ENCODE peak calls at places on chromosome X, in nine cellular contexts. D is iPS-NIHi11, E is neuronal stem cell, G is hypothalamus, B is cardiac fibroblast, Q is SHP77 treated with DMSO at 0.1 percent for 48 hours, A is brain microvascular endothelial cell, L is SK-MEL-5, R is ELR. I is an unnamed sample.

GRCh38 chrX:3599787-3600465 is 113.5 kb downstream of the PRKX start:
- DNase-seq in D (no peak), E (no peak), G (no peak), B (peak; percentile 54), Q (no peak), A (no peak), L (peak; percentile 46), R (no peak), I (peak; percentile 43)

GRCh38 chrX:81377329-81377728 is 175.4 kb downstream of the SH3BGRL start:
- DNase-seq in D (peak; percentile 7), E (peak; percentile 8), G (no peak), B (peak; percentile 58), Q (no peak), A (peak; percentile 3), L (peak; percentile 34), R (peak; percentile 28), I (peak; percentile 30)

GRCh38 chrX:110407910-110408545 is 49.4 kb downstream of the RTL9 start:
- DNase-seq in D (peak; percentile 32), E (peak; percentile 62), G (no peak), B (peak; percentile 77), Q (no peak), A (peak; percentile 63), L (peak; percentile 79), R (peak; percentile 71), I (peak; percentile 63)

GRCh38 chrX:48835524-48836329 is at the start of gene PCSK1N:
- DNase-seq in D (peak; percentile 71), E (no peak), G (peak; percentile 33), B (no peak), Q (no peak), A (no peak), L (peak; percentile 46), R (no peak), I (no peak)

GRCh38 chrX:74931214-74931613 is 6.0 kb upstream of the NEXMIF start:
- DNase-seq in D (peak; percentile 31), E (peak; percentile 4), G (no peak), B (no peak), Q (no peak), A (no peak), L (no peak), R (no peak), I (no peak)

GRCh38 chrX:46576458-46576857 is 2.9 kb downstream of the CHST7 start:
- DNase-seq in D (no peak), E (no peak), G (no peak), B (peak; percentile 63), Q (no peak), A (no peak), L (no peak), R (peak; percentile 36), I (no peak)

GRCh38 chrX:48465336-48465933 is 4.6 kb downstream of the SLC38A5 start:
- DNase-seq in D (no peak), E (no peak), G (no peak), B (peak; percentile 90), Q (no peak), A (peak; percentile 89), L (no peak), R (peak; percentile 79), I (peak; percentile 87)

GRCh38 chrX:23828894-23829293 is 45.9 kb downstream of the SAT1 start:
- DNase-seq in D (no peak), E (no peak), G (no peak), B (no peak), Q (no peak), A (no peak), L (no peak), R (no peak), I (no peak)

GRCh38 chrX:151703487-151703886 is 8.2 kb downstream of the PRRG3 start:
- DNase-seq in D (no peak), E (no peak), G (no peak), B (no peak), Q (no peak), A (no peak), L (no peak), R (no peak), I (no peak)

GRCh38 chrX:41384041-41384705 is 50.2 kb downstream of the DDX3X start:
- DNase-seq in D (no peak), E (no peak), G (no peak), B (peak; percentile 87), Q (no peak), A (peak; percentile 78), L (no peak), R (peak; percentile 87), I (peak; percentile 58)

GRCh38 chrX:139881130-139881529 is 51.7 kb downstream of the ATP11C start:
- DNase-seq in D (no peak), E (no peak), G (no peak), B (peak; percentile 70), Q (no peak), A (peak; percentile 68), L (no peak), R (peak; percentile 77), I (peak; percentile 45)

GRCh38 chrX:1554469-1555210 is 17.7 kb upstream of the P2RY8 start:
- DNase-seq in D (no peak), E (no peak), G (no peak), B (no peak), Q (no peak), A (no peak), L (no peak), R (no peak), I (no peak)

GRCh38 chrX:16671005-16671404 is 21.0 kb downstream of the S100G start:
- DNase-seq in D (peak; percentile 41), E (no peak), G (no peak), B (peak; percentile 72), Q (no peak), A (peak; percentile 53), L (peak; percentile 60), R (peak; percentile 58), I (peak; percentile 52)

GRCh38 chrX:109629310-109629709 is 4.3 kb upstream of the KCNE5 start:
- DNase-seq in D (no peak), E (no peak), G (peak; percentile 1), B (peak; percentile 30), Q (peak; percentile 1), A (no peak), L (no peak), R (no peak), I (peak; percentile 18)

GRCh38 chrX:110123331-110123782 is 120.4 kb downstream of the TMEM164 start:
- DNase-seq in D (no peak), E (no peak), G (no peak), B (peak; percentile 58), Q (no peak), A (peak; percentile 4), L (peak; percentile 26), R (no peak), I (peak; percentile 59)

GRCh38 chrX:20421275-20421674 is 154.6 kb upstream of the RPS6KA3 start:
- DNase-seq in D (no peak), E (no peak), G (no peak), B (no peak), Q (no peak), A (no peak), L (peak; percentile 1), R (no peak), I (no peak)

GRCh38 chrX:69616520-69617203 is 749 bp downstream of the EDA start:
- DNase-seq in D (peak; percentile 10), E (no peak), G (no peak), B (no peak), Q (no peak), A (no peak), L (no peak), R (no peak), I (no peak)

GRCh38 chrX:38126179-38126578 is 94.5 kb downstream of the SRPX start:
- DNase-seq in D (no peak), E (no peak), G (no peak), B (peak; percentile 10), Q (no peak), A (no peak), L (no peak), R (peak; percentile 6), I (no peak)

GRCh38 chrX:23505531-23506303 is 161.6 kb upstream of the PRDX4 start:
- DNase-seq in D (peak; percentile 18), E (no peak), G (no peak), B (no peak), Q (no peak), A (no peak), L (peak; percentile 51), R (no peak), I (no peak)

GRCh38 chrX:106894978-106895452 is 8.1 kb downstream of the RIPPLY1 start:
- DNase-seq in D (no peak), E (no peak), G (no peak), B (peak; percentile 79), Q (no peak), A (peak; percentile 56), L (no peak), R (peak; percentile 83), I (peak; percentile 70)

GRCh38 chrX:76454456-76454927 is 27.0 kb downstream of the MAGEE1 start:
- DNase-seq in D (peak; percentile 48), E (no peak), G (no peak), B (peak; percentile 33), Q (no peak), A (peak; percentile 9), L (peak; percentile 43), R (peak; percentile 11), I (peak; percentile 0)

I was measured in LHCN-M2.